ENCODE peak calls at places on chromosomes 16 and 17, in nine cellular contexts. G is SK-N-SH, B is PC-9, X is A673, C is HFF-Myc, V is mesendoderm, Z is mesenchymal stem cell, Y is breast epithelium, F is Peyer's patch. L is an unnamed sample.
A peak's percentile ranks its signal among the peaks of the same experiment; 100 is the strongest.

GRCh38 chr17:32958418-32958817 is 30.5 kb downstream of the TMEM98 start:
- DNase-seq in G (no peak), B (no peak), X (peak; percentile 54), C (peak; percentile 54), V (no peak), Z (no peak), Y (no peak), F (no peak), L (no peak)

GRCh38 chr17:75821552-75821951 is 22.7 kb downstream of the UNC13D start:
- DNase-seq in G (peak; percentile 38), B (no peak), X (no peak), C (no peak), V (no peak), Z (no peak), Y (no peak), F (no peak), L (no peak)

GRCh38 chr16:81318711-81319110 is 3.9 kb downstream of the GAN start:
- DNase-seq in G (no peak), B (no peak), X (peak; percentile 58), C (no peak), V (peak; percentile 34), Z (no peak), Y (no peak), F (no peak), L (no peak)

GRCh38 chr16:21081329-21081728 is 69.3 kb downstream of the DNAH3 start:
- DNase-seq in G (no peak), B (no peak), X (no peak), C (no peak), V (no peak), Z (no peak), Y (no peak), F (no peak), L (no peak)

GRCh38 chr17:61139219-61139618 is 260.4 kb upstream of the TBX2 start:
- DNase-seq in G (no peak), B (peak; percentile 35), X (no peak), C (peak; percentile 74), V (no peak), Z (peak; percentile 81), Y (peak; percentile 32), F (no peak), L (peak; percentile 6)

GRCh38 chr17:80263253-80264047 is 2.8 kb downstream of the RNF213 start:
- DNase-seq in G (peak; percentile 70), B (no peak), X (peak; percentile 93), C (peak; percentile 72), V (peak; percentile 51), Z (peak; percentile 88), Y (peak; percentile 86), F (peak; percentile 86), L (peak; percentile 92)

GRCh38 chr16:2475413-2476344 is 752 bp downstream of the TBC1D24 start:
- DNase-seq in G (peak; percentile 63), B (peak; percentile 65), X (peak; percentile 47), C (no peak), V (peak; percentile 29), Z (no peak), Y (no peak), F (no peak), L (peak; percentile 59)

GRCh38 chr17:3956558-3956957 is 7.7 kb downstream of the ATP2A3 start:
- DNase-seq in G (no peak), B (no peak), X (no peak), C (no peak), V (no peak), Z (no peak), Y (no peak), F (no peak), L (no peak)

GRCh38 chr17:66275651-66276050 is 26.8 kb upstream of the PRKCA start:
- DNase-seq in G (no peak), B (peak; percentile 80), X (peak; percentile 81), C (peak; percentile 93), V (no peak), Z (peak; percentile 78), Y (peak; percentile 45), F (no peak), L (no peak)

GRCh38 chr16:73427177-73427576 is 379.2 kb upstream of the ZFHX3 start:
- DNase-seq in G (no peak), B (no peak), X (no peak), C (no peak), V (no peak), Z (no peak), Y (no peak), F (no peak), L (no peak)

GRCh38 chr16:79509221-79509631 is 91.3 kb downstream of the MAF start:
- DNase-seq in G (peak; percentile 6), B (no peak), X (no peak), C (no peak), V (no peak), Z (no peak), Y (peak; percentile 81), F (no peak), L (peak; percentile 48)

GRCh38 chr16:35344012-35344762 is 1884.8 kb downstream of the TP53TG3F start:
- DNase-seq in G (no peak), B (no peak), X (no peak), C (no peak), V (no peak), Z (no peak), Y (no peak), F (no peak), L (no peak)

GRCh38 chr17:34254651-34255380 is at the start of gene CCL2:
- DNase-seq in G (peak; percentile 42), B (peak; percentile 1), X (peak; percentile 47), C (peak; percentile 91), V (peak; percentile 96), Z (peak; percentile 82), Y (peak; percentile 65), F (no peak), L (peak; percentile 55)

GRCh38 chr17:27247071-27247957 is 46.6 kb upstream of the WSB1 start:
- DNase-seq in G (no peak), B (peak; percentile 72), X (no peak), C (no peak), V (peak; percentile 14), Z (peak; percentile 74), Y (peak; percentile 91), F (peak; percentile 57), L (peak; percentile 67)

GRCh38 chr16:19153876-19154275 is 14.2 kb upstream of the SYT17 start:
- DNase-seq in G (peak; percentile 33), B (no peak), X (peak; percentile 69), C (no peak), V (no peak), Z (peak; percentile 16), Y (no peak), F (no peak), L (no peak)

GRCh38 chr17:49898547-49899490 is 51.0 kb upstream of the TAC4 start:
- DNase-seq in G (no peak), B (no peak), X (no peak), C (no peak), V (peak; percentile 88), Z (no peak), Y (no peak), F (no peak), L (no peak)

GRCh38 chr16:88303890-88304819 is 78.6 kb upstream of the ZNF469 start:
- DNase-seq in G (no peak), B (peak; percentile 73), X (no peak), C (peak; percentile 63), V (peak; percentile 36), Z (peak; percentile 96), Y (peak; percentile 34), F (no peak), L (peak; percentile 29)
- H3K4me3 ChIP-seq in G (peak overlapping the region; percentile 36), B (no peak overlapping the region), X (no peak overlapping the region), C (peak overlapping the region; percentile 12), V (no peak overlapping the region), Z (peak overlapping the region; percentile 10), Y (no peak overlapping the region), F (no peak overlapping the region), L (no peak overlapping the region)

GRCh38 chr17:28714281-28714680 is 2.6 kb upstream of the PROCA1 start:
- DNase-seq in G (no peak), B (no peak), X (no peak), C (no peak), V (no peak), Z (no peak), Y (no peak), F (no peak), L (no peak)

GRCh38 chr17:28712705-28713415 is 1.2 kb upstream of the PROCA1 start:
- DNase-seq in G (no peak), B (no peak), X (no peak), C (no peak), V (no peak), Z (no peak), Y (no peak), F (no peak), L (no peak)

GRCh38 chr17:28711723-28712036 is at the start of gene PROCA1:
- DNase-seq in G (no peak), B (no peak), X (no peak), C (no peak), V (peak; percentile 90), Z (no peak), Y (no peak), F (no peak), L (peak; percentile 25)

GRCh38 chr17:28712037-28712704 is 483 bp upstream of the PROCA1 start:
- DNase-seq in G (no peak), B (no peak), X (no peak), C (no peak), V (peak; percentile 81), Z (peak; percentile 55), Y (no peak), F (no peak), L (no peak)

GRCh38 chr17:28710948-28711722 is 553 bp downstream of the PROCA1 start:
- DNase-seq in G (peak; percentile 99), B (peak; percentile 95), X (peak; percentile 95), C (no peak), V (peak; percentile 97), Z (peak; percentile 90), Y (peak; percentile 68), F (peak; percentile 95), L (peak; percentile 83)
- H3K4me3 ChIP-seq in G (peak overlapping the region; percentile 69), B (peak overlapping the region; percentile 82), X (peak overlapping the region; percentile 56), C (peak overlapping the region; percentile 44), V (peak overlapping the region; percentile 61), Z (peak overlapping the region; percentile 84), Y (peak overlapping the region; percentile 76), F (peak overlapping the region; percentile 68), L (peak overlapping the region; percentile 16)

DNA sequence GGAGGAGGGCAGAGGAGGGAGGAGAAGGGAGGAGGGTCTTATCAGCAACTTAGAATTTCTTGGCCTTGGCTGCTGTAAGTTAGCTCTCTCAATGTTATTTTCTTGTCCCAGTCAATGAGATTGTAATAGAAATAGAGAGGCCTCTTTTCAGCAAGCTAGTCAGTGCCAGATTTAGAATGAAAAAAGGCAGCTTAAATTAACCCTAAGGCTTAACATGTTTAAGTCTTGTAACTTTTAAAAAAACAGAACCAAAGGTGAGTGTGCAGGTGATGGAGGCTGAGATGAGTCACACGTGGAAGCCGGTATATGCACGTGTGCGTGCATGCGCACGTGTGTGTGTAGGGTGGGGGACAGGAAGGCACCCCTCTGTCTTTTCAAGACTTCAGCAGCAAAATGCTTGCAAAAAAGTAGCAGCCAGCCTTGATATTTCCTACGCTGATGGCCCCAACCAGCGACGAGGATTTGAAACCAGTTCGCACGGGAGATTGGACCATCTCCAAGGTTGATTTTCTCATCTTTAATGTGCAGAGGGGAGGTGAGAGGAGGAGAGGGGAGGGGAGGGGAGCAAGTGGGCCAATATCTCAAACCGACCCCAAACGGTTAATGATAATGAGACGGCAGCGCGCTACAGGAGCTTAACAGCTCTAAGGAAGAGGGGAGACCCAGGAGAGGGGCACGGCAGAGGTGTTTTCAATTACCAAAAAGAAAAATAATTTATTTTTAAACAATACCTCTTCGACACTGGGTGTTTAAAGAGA is 154.8 kb downstream of the ZNF423 start:
- DNase-seq in G (no peak), B (no peak), X (peak; percentile 90), C (no peak), V (peak; percentile 40), Z (no peak), Y (no peak), F (no peak), L (no peak)
- H3K4me3 ChIP-seq in G (no peak overlapping the region), B (no peak overlapping the region), X (peak overlapping the region; percentile 43), C (no peak overlapping the region), V (no peak overlapping the region), Z (peak overlapping the region; percentile 43), Y (peak overlapping the region; percentile 19), F (no peak overlapping the region), L (no peak overlapping the region)

GRCh38 chr17:42136654-42137051 is 14.0 kb downstream of the HSPB9 start:
- DNase-seq in G (no peak), B (no peak), X (no peak), C (no peak), V (no peak), Z (no peak), Y (no peak), F (no peak), L (no peak)
- H3K4me3 ChIP-seq in G (no peak overlapping the region), B (no peak overlapping the region), X (no peak overlapping the region), C (no peak overlapping the region), V (no peak overlapping the region), Z (no peak overlapping the region), Y (no peak overlapping the region), F (no peak overlapping the region), L (no peak overlapping the region)

L was measured in body of pancreas.